ENCODE peak calls at places on chromosomes 7 and 10, in seven cellular contexts. T is activated CD4-positive, alpha-beta T cell treated with anti-CD3 and anti-CD28 coated beads for 24 hours; W is activated T-cell treated with anti-CD3 and anti-CD28 coated beads for 1 hour; I is activated naive CD4-positive, alpha-beta T cell treated with Interleukin-2 at 50 U/mL for 16 hours; Q is M059J; S is endodermal cell; M is body of pancreas. P is an unnamed sample.

GRCh38 chr10:20625868-20626267 is 271.2 kb downstream of the NEBL start:
- DNase-seq in T (no peak), W (no peak), I (no peak), Q (no peak), S (no peak), M (no peak), P (no peak)

GRCh38 chr7:138935438-138936079 is 45.6 kb downstream of the KIAA1549 start:
- DNase-seq in T (no peak), W (no peak), I (no peak), Q (peak), S (peak), M (no peak), P (no peak)

GRCh38 chr10:73358331-73359279 is at the start of gene CFAP70:
- DNase-seq in T (peak), W (peak), I (peak), Q (peak), S (peak), M (peak), P (peak)

GRCh38 chr10:115065731-115066130 is 27.4 kb upstream of the ATRNL1 start:
- DNase-seq in T (no peak), W (no peak), I (no peak), Q (no peak), S (no peak), M (no peak), P (no peak)

GRCh38 chr7:155844019-155844453 is 31.8 kb upstream of the SHH start:
- DNase-seq in T (no peak), W (no peak), I (no peak), Q (peak), S (peak), M (peak), P (no peak)

GRCh38 chr10:59709472-59710125 is at the start of gene SLC16A9:
- DNase-seq in T (peak), W (no peak), I (peak), Q (peak), S (peak), M (peak), P (peak)

GRCh38 chr10:37535459-37536246 is 321.8 kb downstream of the ZNF248 start:
- DNase-seq in T (no peak), W (no peak), I (no peak), Q (peak), S (no peak), M (no peak), P (no peak)

GRCh38 chr7:116259821-116260440 is 49.6 kb downstream of the TES start:
- DNase-seq in T (no peak), W (no peak), I (no peak), Q (peak), S (no peak), M (no peak), P (no peak)

GRCh38 chr7:174704-175103 is 17.7 kb upstream of the FAM20C start:
- DNase-seq in T (no peak), W (no peak), I (no peak), Q (no peak), S (no peak), M (no peak), P (no peak)

P was measured in stimulated activated effector memory CD8-positive, alpha-beta T cell treated with anti-CD3 and anti-CD28 coated beads, Interleukin-12 subunit alpha, Interleukin-12 subunit beta, amount 100 ng/mL, for 72 hours.